ENCODE peak calls at places on chromosomes 12 and 14, in eight cellular contexts. Q is suprapubic skin, M is WERI-Rb-1, R is brain microvascular endothelial cell, Z is HCT116, D is fibroblast of lung, A is A549, J is stomach. K is an unnamed sample.
A peak's percentile ranks its signal among the peaks of the same experiment; 100 is the strongest.

GRCh38 chr14:21087294-21088091 is 11.0 kb downstream of the ZNF219 start:
- DNase-seq in A (peak; percentile 61), J (no peak), Z (no peak), D (peak; percentile 96), Q (no peak), M (no peak), R (peak; percentile 95), K (no peak)

GRCh38 chr12:120013659-120014380 is 24.8 kb downstream of the BICDL1 start:
- DNase-seq in D (no peak), Z (peak; percentile 35), A (peak; percentile 30), R (no peak), M (no peak), J (no peak), Q (no peak), K (peak; percentile 54)

GRCh38 chr14:58167057-58167456 is 15.0 kb upstream of the ARMH4 start:
- DNase-seq in Q (no peak), J (no peak), D (no peak), A (no peak), R (no peak), Z (no peak), M (peak; percentile 10), K (no peak)

GRCh38 chr12:6135071-6135470 is 10.6 kb upstream of the VWF start:
- DNase-seq in Z (no peak), D (peak; percentile 28), R (no peak), A (no peak), Q (no peak), J (no peak), M (no peak), K (no peak)

GRCh38 chr12:77895699-77896098 is 65.0 kb downstream of the NAV3 start:
- DNase-seq in J (no peak), Z (no peak), D (no peak), R (no peak), M (no peak), A (no peak), Q (no peak), K (no peak)

GRCh38 chr12:85805654-85806053 is 30.6 kb downstream of the RASSF9 start:
- DNase-seq in Q (no peak), M (no peak), J (no peak), Z (no peak), A (no peak), R (peak; percentile 66), D (no peak), K (no peak)

GRCh38 chr12:95621725-95622124 is 70.4 kb upstream of the USP44 start:
- DNase-seq in Z (no peak), A (no peak), J (no peak), Q (no peak), R (no peak), D (no peak), M (no peak), K (no peak)

GRCh38 chr14:36162267-36162666 is 14.3 kb downstream of the PTCSC3 start:
- DNase-seq in Q (no peak), D (no peak), Z (no peak), R (no peak), J (no peak), A (no peak), M (no peak), K (no peak)

GRCh38 chr14:85235868-85236267 is 294.1 kb upstream of the FLRT2 start:
- DNase-seq in D (no peak), R (no peak), A (no peak), Z (no peak), J (no peak), M (no peak), Q (no peak), K (no peak)

GRCh38 chr12:12081836-12082497 is 11.2 kb downstream of the BCL2L14 start:
- DNase-seq in Q (no peak), R (peak; percentile 33), D (peak; percentile 61), A (peak; percentile 78), M (peak; percentile 30), Z (peak; percentile 29), J (no peak), K (peak; percentile 50)
- TF ChIP-seq CTCF in Q (no peak), R (peak; percentile 43), D (peak; percentile 3), A (peak; percentile 75), M (peak; percentile 15), Z (peak; percentile 76), J (peak; percentile 24), K (no peak)

DNA sequence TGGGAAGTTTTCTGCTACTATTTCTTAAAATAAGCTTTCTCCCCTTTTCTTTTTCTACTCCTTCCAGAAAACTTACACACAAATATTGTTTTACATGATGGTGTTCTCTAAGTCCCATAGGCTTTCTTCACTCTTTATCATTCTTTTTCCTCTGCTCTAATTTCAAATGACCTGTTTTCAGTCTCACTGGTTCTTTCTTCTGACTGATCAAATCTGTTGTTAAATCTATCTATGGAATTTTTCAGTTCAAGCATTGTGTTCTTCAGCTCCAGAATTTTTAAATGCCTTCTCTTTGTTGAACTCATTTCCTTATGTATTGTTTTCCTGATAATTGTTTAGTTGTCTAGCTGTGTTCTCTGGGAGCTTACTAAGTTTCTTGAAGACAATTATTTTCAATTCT is 29.5 kb upstream of the CNOT2 start:
- DNase-seq in Z (no peak), M (no peak), D (no peak), Q (no peak), A (no peak), J (no peak), R (no peak), K (no peak)
- H3K27ac ChIP-seq in Z (no peak overlapping the region), M (no peak overlapping the region), D (no peak overlapping the region), Q (no peak overlapping the region), A (no peak overlapping the region), J (no peak overlapping the region), R (no peak overlapping the region), K (no peak overlapping the region)

GRCh38 chr14:105947599-105947998 is 421.2 kb downstream of the TMEM121 start:
- DNase-seq in J (no peak), M (no peak), A (no peak), R (no peak), D (no peak), Z (no peak), Q (no peak), K (no peak)

GRCh38 chr14:105941226-105942166 is 415.1 kb downstream of the TMEM121 start:
- DNase-seq in D (no peak), M (no peak), J (no peak), Z (no peak), R (no peak), A (no peak), Q (no peak), K (no peak)

GRCh38 chr14:105943973-105944602 is 417.7 kb downstream of the TMEM121 start:
- DNase-seq in M (no peak), D (no peak), Q (no peak), Z (no peak), R (no peak), J (no peak), A (no peak), K (no peak)

GRCh38 chr14:105945891-105946290 is 419.5 kb downstream of the TMEM121 start:
- DNase-seq in Q (peak; percentile 25), R (no peak), J (no peak), Z (no peak), A (peak; percentile 8), D (no peak), M (no peak), K (no peak)

GRCh38 chr14:105944632-105945610 is 418.5 kb downstream of the TMEM121 start:
- DNase-seq in Q (peak; percentile 27), Z (peak; percentile 34), M (peak; percentile 63), A (peak; percentile 70), R (no peak), J (peak; percentile 85), D (no peak), K (peak; percentile 64)
- TF ChIP-seq CTCF in Q (peak; percentile 50), Z (peak; percentile 93), M (peak; percentile 92), A (peak; percentile 77), R (peak; percentile 7), J (peak; percentile 93), D (no peak), K (peak; percentile 74)

GRCh38 chr14:32110200-32110896 is 33.2 kb downstream of the ARHGAP5 start:
- DNase-seq in A (no peak), Z (no peak), M (no peak), D (no peak), Q (no peak), J (no peak), R (no peak), K (no peak)
- H3K27ac ChIP-seq in A (no peak overlapping the region), Z (no peak overlapping the region), M (no peak overlapping the region), D (no peak overlapping the region), Q (no peak overlapping the region), J (no peak overlapping the region), R (peak overlapping the region; percentile 59), K (no peak overlapping the region)

GRCh38 chr14:42420071-42420470 is 813.4 kb downstream of the LRFN5 start:
- DNase-seq in M (no peak), Z (no peak), Q (no peak), A (no peak), D (no peak), R (no peak), J (no peak), K (no peak)
- TF ChIP-seq CTCF in M (no peak), Z (no peak), Q (no peak), A (no peak), D (no peak), R (no peak), J (no peak), K (no peak)

DNA sequence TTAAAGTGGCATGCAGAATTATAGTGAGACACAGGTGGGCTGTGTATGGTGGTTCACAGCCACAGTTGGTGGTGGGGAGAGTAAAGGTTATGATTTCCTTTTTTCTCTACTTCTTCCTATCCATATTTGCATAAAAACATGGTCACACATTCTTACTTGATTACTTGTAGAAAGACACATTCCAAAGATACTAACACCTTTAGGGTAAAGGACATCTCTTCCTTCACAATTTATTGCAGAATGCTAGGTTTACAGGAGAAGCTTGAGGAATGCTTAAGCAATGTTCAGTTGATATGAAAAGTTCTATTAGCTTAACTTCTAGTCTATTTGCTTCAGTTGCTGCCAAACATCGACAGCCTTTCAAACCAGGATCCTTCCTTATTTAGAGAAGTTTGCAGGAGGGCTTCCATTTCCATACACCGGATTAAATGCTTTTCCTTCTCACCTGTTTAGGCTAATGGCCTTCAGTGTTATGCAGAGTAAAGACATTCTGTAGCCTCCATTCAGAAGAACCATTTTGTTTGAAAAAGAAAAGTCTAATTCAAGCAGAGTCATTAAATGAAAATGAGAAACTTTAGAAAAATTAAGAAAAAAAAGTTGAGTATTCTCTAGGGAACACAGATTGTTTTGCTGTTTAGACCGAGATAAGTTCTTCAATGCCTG is 2.6 kb upstream of the PHC1 start:
- DNase-seq in A (no peak), J (no peak), R (no peak), D (no peak), Z (no peak), M (no peak), Q (no peak), K (no peak)
- H3K27ac ChIP-seq in A (no peak overlapping the region), J (no peak overlapping the region), R (no peak overlapping the region), D (no peak overlapping the region), Z (no peak overlapping the region), M (no peak overlapping the region), Q (no peak overlapping the region), K (no peak overlapping the region)

GRCh38 chr14:54420478-54421116 is 20.6 kb downstream of the CNIH1 start:
- DNase-seq in Z (peak; percentile 29), M (peak; percentile 55), D (peak; percentile 63), J (no peak), R (peak; percentile 54), A (peak; percentile 53), Q (no peak), K (peak; percentile 55)
- TF ChIP-seq CTCF in Z (peak; percentile 38), M (peak; percentile 59), D (peak; percentile 73), J (peak; percentile 34), R (peak; percentile 76), A (peak; percentile 55), Q (peak; percentile 21), K (peak; percentile 61)

GRCh38 chr14:24136684-24137528 is 912 bp downstream of the PSME1 start:
- DNase-seq in Z (no peak), M (no peak), D (no peak), R (no peak), J (no peak), Q (no peak), A (no peak), K (no peak)
- H3K27ac ChIP-seq in Z (peak overlapping the region; percentile 96), M (peak overlapping the region; percentile 73), D (peak overlapping the region; percentile 87), R (no peak overlapping the region), J (peak overlapping the region; percentile 96), Q (peak overlapping the region; percentile 93), A (peak overlapping the region; percentile 98), K (peak overlapping the region; percentile 96)

GRCh38 chr14:96297000-96297399 is 41.0 kb downstream of the BDKRB1 start:
- DNase-seq in D (no peak), R (no peak), Z (no peak), Q (no peak), M (no peak), J (no peak), A (peak; percentile 37), K (no peak)
- TF ChIP-seq CTCF in D (no peak), R (peak; percentile 20), Z (peak; percentile 65), Q (no peak), M (no peak), J (peak; percentile 22), A (peak; percentile 63), K (peak; percentile 64)